ENCODE peak calls at places on chromosomes 16 and 17, in four cellular contexts. P is CD8-positive, alpha-beta T cell; J is bronchial epithelial cell; M is uterus. F is an unnamed sample.

GRCh38 chr16:4414187-4414909 is 2.0 kb downstream of the CORO7 start:
- DNase-seq in M (no peak), J (peak; percentile 47), P (peak; percentile 69), F (no peak)

GRCh38 chr16:57264950-57265371 is 19.5 kb downstream of the PLLP start:
- DNase-seq in J (no peak), M (no peak), P (no peak), F (no peak)

GRCh38 chr17:2393954-2394749 is 6.7 kb downstream of the MNT start:
- DNase-seq in M (no peak), P (no peak), J (no peak), F (no peak)

GRCh38 chr17:76345377-76345945 is 8.3 kb downstream of the PRPSAP1 start:
- DNase-seq in M (no peak), J (no peak), P (no peak), F (no peak)

GRCh38 chr17:43467981-43468541 is 15.7 kb upstream of the DHX8 start:
- DNase-seq in M (peak; percentile 54), J (peak; percentile 57), P (no peak), F (no peak)

GRCh38 chr16:68756250-68757051 is 19.4 kb downstream of the CDH1 start:
- DNase-seq in P (peak; percentile 17), M (no peak), J (peak; percentile 100), F (no peak)

GRCh38 chr17:40333781-40334453 is 24.9 kb downstream of the RARA start:
- DNase-seq in J (no peak), M (no peak), P (no peak), F (no peak)

GRCh38 chr16:78770353-78771091 is 671.1 kb downstream of the WWOX start:
- DNase-seq in J (peak; percentile 19), P (peak; percentile 70), M (peak; percentile 51), F (peak; percentile 18)

GRCh38 chr17:9120471-9120870 is 99.2 kb downstream of the NTN1 start:
- DNase-seq in P (no peak), J (no peak), M (no peak), F (no peak)

GRCh38 chr16:15539197-15539596 is 103.8 kb downstream of the MARF1 start:
- DNase-seq in P (no peak), M (no peak), J (no peak), F (no peak)

GRCh38 chr17:19386276-19386863 is 620 bp downstream of the MFAP4 start:
- DNase-seq in M (peak; percentile 91), P (no peak), J (peak; percentile 95), F (no peak)

GRCh38 chr16:81029930-81030604 is 5.6 kb upstream of the ATMIN start:
- DNase-seq in M (no peak), P (no peak), J (no peak), F (no peak)

GRCh38 chr17:77733576-77734296 is 224.8 kb upstream of the TNRC6C start:
- DNase-seq in J (no peak), M (no peak), P (no peak), F (no peak)

GRCh38 chr16:84513111-84514065 is 8.9 kb upstream of the MEAK7 start:
- DNase-seq in M (no peak), P (no peak), J (no peak), F (no peak)

GRCh38 chr16:23131036-23131435 is 18.2 kb downstream of the USP31 start:
- DNase-seq in M (no peak), P (no peak), J (no peak), F (no peak)

GRCh38 chr16:23132921-23133532 is 16.2 kb downstream of the USP31 start:
- DNase-seq in P (no peak), M (peak; percentile 91), J (no peak), F (no peak)

GRCh38 chr16:23129686-23130085 is 19.6 kb downstream of the USP31 start:
- DNase-seq in M (no peak), J (no peak), P (no peak), F (no peak)

GRCh38 chr16:23131841-23132576 is 17.2 kb downstream of the USP31 start:
- DNase-seq in J (no peak), P (no peak), M (no peak), F (no peak)

GRCh38 chr16:23131436-23131835 is 17.8 kb downstream of the USP31 start:
- DNase-seq in P (no peak), J (no peak), M (no peak), F (no peak)
- H3K4me3 ChIP-seq in P (no peak overlapping the region), J (no peak overlapping the region), M (no peak overlapping the region), F (peak overlapping the region; percentile 60)

GRCh38 chr17:48553190-48553547 is 8.3 kb upstream of the HOXB2 start:
- DNase-seq in P (no peak), M (no peak), J (no peak), F (no peak)

GRCh38 chr17:48553837-48554236 is 8.9 kb upstream of the HOXB2 start:
- DNase-seq in P (no peak), M (no peak), J (no peak), F (no peak)

GRCh38 chr17:48555616-48556533 is 11.0 kb upstream of the HOXB2 start:
- DNase-seq in P (no peak), M (no peak), J (no peak), F (no peak)

GRCh38 chr17:48555183-48555615 is 10.3 kb upstream of the HOXB2 start:
- DNase-seq in J (no peak), P (no peak), M (peak; percentile 45), F (no peak)

DNA sequence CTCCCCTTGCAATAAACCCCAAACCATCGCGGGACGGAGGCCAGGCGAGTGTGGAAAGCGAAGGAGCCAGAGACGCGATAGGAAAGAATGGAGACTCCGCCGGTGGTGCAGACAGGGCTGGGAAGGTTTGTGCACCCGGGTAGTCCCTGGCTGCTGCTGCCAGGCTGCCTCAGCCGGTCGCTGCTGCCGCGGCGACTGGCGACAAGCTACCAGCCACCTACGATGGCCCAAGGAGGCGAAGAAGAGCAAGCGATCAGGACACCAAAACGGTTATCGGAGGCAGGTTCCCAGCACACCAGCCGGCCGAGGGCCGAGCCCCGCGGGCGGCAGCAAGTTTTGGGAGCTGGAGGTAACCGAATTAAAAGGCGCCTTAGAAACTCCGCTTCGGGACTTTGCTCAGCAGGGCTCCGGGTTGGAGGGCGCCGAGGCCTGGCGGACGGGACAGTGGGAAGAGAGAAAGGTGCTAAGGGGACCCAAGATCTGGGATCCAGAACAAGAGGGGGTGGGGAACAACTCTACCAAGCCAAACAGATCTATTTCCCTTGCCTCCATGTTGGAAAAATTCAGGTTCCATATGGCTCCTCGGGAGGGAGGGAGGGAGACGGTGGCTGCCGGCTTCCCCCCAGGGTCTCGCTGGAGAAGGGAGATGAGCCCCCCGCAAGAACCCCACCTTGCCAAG is 9.6 kb upstream of the HOXB2 start:
- DNase-seq in J (no peak), P (no peak), M (no peak), F (no peak)
- H3K4me3 ChIP-seq in J (no peak overlapping the region), P (no peak overlapping the region), M (peak overlapping the region; percentile 40), F (peak overlapping the region; percentile 84)

DNA sequence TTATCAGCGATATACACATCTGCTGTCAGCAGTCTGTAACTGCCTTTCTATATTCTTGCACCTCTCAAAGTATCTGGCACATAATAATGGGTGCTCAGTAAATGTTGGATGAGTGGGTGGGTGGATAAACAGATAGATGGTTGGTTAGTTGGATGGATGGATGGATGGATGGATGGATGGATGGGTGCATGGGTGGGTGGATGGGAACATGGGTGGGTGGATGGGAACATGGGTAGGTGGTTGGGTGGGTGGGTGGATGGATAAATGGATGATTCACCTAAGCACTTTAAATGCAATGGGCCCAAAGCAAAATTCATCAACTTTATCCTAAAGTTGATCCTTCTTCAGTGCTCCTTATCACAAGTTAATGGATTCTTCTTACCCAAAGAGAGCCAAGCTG is 48.6 kb downstream of the HELZ start:
- DNase-seq in P (no peak), J (no peak), M (no peak), F (no peak)
- H3K4me3 ChIP-seq in P (no peak overlapping the region), J (no peak overlapping the region), M (no peak overlapping the region), F (no peak overlapping the region)

DNA sequence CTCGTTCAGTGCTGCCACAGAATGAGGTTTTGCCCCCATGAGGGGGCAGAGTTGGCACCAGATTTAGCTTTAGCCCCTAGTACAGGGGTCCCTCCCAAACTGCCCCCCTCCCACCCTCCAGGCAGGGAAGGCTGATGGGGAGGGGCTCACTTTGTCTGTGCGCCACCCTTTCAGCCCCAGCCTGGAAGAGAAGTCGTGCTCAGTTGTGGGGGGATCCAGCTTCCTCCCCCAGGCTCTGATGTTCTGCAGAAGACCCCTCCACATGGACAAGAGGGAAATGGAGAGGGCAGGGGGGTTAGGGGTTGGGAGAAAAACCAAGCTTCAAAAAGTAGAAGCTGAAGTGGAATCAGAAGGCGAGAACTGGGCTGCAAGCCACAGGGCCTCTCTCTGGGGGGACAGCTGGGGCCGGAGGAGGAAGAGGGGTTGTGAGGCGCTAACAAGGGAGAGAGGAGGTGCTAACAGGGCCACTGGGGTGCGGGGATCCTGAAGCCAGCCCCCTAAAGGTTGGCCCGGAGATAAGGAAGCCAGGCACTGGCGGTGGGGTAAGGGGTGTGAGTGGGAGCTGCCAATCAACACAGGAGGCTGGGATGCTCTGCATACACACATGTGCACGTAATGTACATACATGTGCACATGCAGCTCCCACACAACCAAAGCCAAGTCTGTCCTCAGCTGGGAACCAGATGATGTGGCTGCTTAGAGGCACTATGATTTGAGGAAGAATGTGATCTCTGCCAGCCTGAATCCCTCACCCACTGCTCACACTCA is 7.0 kb upstream of the TMEM92 start:
- DNase-seq in P (no peak), M (peak; percentile 24), J (no peak), F (no peak)
- H3K4me3 ChIP-seq in P (no peak overlapping the region), M (no peak overlapping the region), J (no peak overlapping the region), F (peak overlapping the region; percentile 50)

GRCh38 chr17:65121368-65121767 is 15.8 kb upstream of the RGS9 start:
- DNase-seq in M (no peak), J (no peak), P (no peak), F (no peak)

GRCh38 chr17:65123757-65124675 is 13.2 kb upstream of the RGS9 start:
- DNase-seq in J (peak; percentile 66), M (no peak), P (no peak), F (no peak)

GRCh38 chr17:65117384-65118035 is 19.7 kb upstream of the RGS9 start:
- DNase-seq in P (no peak), J (no peak), M (no peak), F (no peak)

GRCh38 chr17:65122836-65123756 is 14.1 kb upstream of the RGS9 start:
- DNase-seq in P (peak; percentile 70), M (peak; percentile 87), J (peak; percentile 74), F (peak; percentile 36)

DNA sequence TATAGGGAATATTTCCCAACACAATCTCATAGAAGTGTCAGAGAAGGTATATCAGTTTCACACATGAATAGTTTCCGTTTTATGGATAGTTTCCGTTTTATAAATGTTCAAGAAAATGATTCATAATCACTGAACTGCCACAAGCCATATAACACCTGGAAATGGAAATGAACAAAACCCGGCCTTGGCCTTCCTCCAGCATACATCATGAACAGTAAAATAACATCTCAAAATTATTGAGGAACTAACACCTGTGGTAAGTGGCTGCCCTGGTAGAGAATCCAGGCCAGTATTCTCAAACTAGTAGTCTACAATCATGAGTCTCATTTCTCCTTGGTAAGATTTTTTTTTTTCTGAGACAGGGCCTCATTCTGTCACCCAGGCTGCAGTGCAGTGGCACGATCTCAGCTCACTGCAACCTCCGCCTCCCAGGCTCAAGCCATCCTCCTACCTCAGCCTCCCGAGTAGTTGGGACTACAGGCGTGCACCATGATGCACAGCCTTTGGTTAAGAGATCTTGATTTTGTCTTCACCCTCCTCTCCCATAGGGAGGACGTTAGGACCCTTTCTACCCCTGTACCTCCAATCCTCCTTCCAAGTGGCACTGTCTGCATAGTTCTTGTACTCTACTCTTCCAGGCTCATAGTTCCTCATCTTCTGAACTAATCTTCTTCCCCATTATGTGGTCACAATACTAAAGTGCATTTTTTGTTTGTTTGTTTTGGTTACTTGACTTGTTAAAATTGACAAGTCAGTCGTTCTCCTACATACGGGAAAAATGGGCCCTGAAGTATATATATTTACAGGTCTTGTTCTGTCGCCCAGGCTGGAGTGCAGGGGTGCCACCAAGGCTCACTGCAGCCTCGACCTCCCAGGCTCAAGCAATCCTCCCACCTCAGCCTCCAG is 15.0 kb upstream of the RGS9 start:
- DNase-seq in J (peak; percentile 70), P (no peak), M (no peak), F (no peak)
- H3K4me3 ChIP-seq in J (peak overlapping the region; percentile 49), P (peak overlapping the region; percentile 40), M (peak overlapping the region; percentile 84), F (peak overlapping the region; percentile 90)

F was measured in thoracic aorta.